ENCODE peak calls at places on chromosome 20, in four cellular contexts. One of them, this sample, is unnamed.

GRCh38 chr20:10547276-10548114 is 112.4 kb downstream of the SLX4IP start:
- DNase-seq in fibroblast of mammary gland: peak
- DNase-seq in activated CD4-positive, alpha-beta T cell treated with anti-CD3 and anti-CD28 coated beads, Interleukin-2, amount 50 U/mL, for 1 hour: no peak
- DNase-seq in amniotic stem cell: no peak
- DNase-seq in this sample: no peak

GRCh38 chr20:16462711-16463110 is 110.5 kb downstream of the KIF16B start:
- DNase-seq in fibroblast of mammary gland: no peak
- DNase-seq in activated CD4-positive, alpha-beta T cell treated with anti-CD3 and anti-CD28 coated beads, Interleukin-2, amount 50 U/mL, for 1 hour: no peak
- DNase-seq in amniotic stem cell: no peak
- DNase-seq in this sample: no peak

GRCh38 chr20:25316506-25317190 is 68.8 kb downstream of the PYGB start:
- DNase-seq in fibroblast of mammary gland: no peak
- DNase-seq in activated CD4-positive, alpha-beta T cell treated with anti-CD3 and anti-CD28 coated beads, Interleukin-2, amount 50 U/mL, for 1 hour: no peak
- DNase-seq in amniotic stem cell: no peak
- DNase-seq in this sample: no peak

GRCh38 chr20:63735859-63736718 is at the start of gene LIME1:
- DNase-seq in fibroblast of mammary gland: no peak
- DNase-seq in activated CD4-positive, alpha-beta T cell treated with anti-CD3 and anti-CD28 coated beads, Interleukin-2, amount 50 U/mL, for 1 hour: peak
- DNase-seq in amniotic stem cell: no peak
- DNase-seq in this sample: no peak

GRCh38 chr20:39645130-39645529 is 683.0 kb downstream of the DHX35 start:
- DNase-seq in fibroblast of mammary gland: no peak
- DNase-seq in activated CD4-positive, alpha-beta T cell treated with anti-CD3 and anti-CD28 coated beads, Interleukin-2, amount 50 U/mL, for 1 hour: no peak
- DNase-seq in amniotic stem cell: no peak
- DNase-seq in this sample: peak

GRCh38 chr20:20711413-20711812 is 1.0 kb downstream of the RALGAPA2 start:
- DNase-seq in fibroblast of mammary gland: no peak
- DNase-seq in activated CD4-positive, alpha-beta T cell treated with anti-CD3 and anti-CD28 coated beads, Interleukin-2, amount 50 U/mL, for 1 hour: no peak
- DNase-seq in amniotic stem cell: no peak
- DNase-seq in this sample: no peak

GRCh38 chr20:47453167-47453782 is 48.4 kb upstream of the NCOA3 start:
- DNase-seq in fibroblast of mammary gland: peak
- DNase-seq in activated CD4-positive, alpha-beta T cell treated with anti-CD3 and anti-CD28 coated beads, Interleukin-2, amount 50 U/mL, for 1 hour: no peak
- DNase-seq in amniotic stem cell: peak
- DNase-seq in this sample: no peak

GRCh38 chr20:35369804-35370203 is 42.0 kb downstream of the UQCC1 start:
- DNase-seq in fibroblast of mammary gland: peak
- DNase-seq in activated CD4-positive, alpha-beta T cell treated with anti-CD3 and anti-CD28 coated beads, Interleukin-2, amount 50 U/mL, for 1 hour: no peak
- DNase-seq in amniotic stem cell: no peak
- DNase-seq in this sample: no peak

GRCh38 chr20:23565503-23566056 is 2.7 kb downstream of the CST9L start:
- DNase-seq in fibroblast of mammary gland: no peak
- DNase-seq in activated CD4-positive, alpha-beta T cell treated with anti-CD3 and anti-CD28 coated beads, Interleukin-2, amount 50 U/mL, for 1 hour: no peak
- DNase-seq in amniotic stem cell: no peak
- DNase-seq in this sample: no peak

GRCh38 chr20:35008411-35009342 is 53.0 kb downstream of the MYH7B start:
- DNase-seq in fibroblast of mammary gland: peak
- DNase-seq in activated CD4-positive, alpha-beta T cell treated with anti-CD3 and anti-CD28 coated beads, Interleukin-2, amount 50 U/mL, for 1 hour: no peak
- DNase-seq in amniotic stem cell: no peak
- DNase-seq in this sample: no peak

GRCh38 chr20:31712112-31712553 is 10.5 kb downstream of the BCL2L1 start:
- DNase-seq in fibroblast of mammary gland: no peak
- DNase-seq in activated CD4-positive, alpha-beta T cell treated with anti-CD3 and anti-CD28 coated beads, Interleukin-2, amount 50 U/mL, for 1 hour: no peak
- DNase-seq in amniotic stem cell: no peak
- DNase-seq in this sample: no peak

GRCh38 chr20:45345104-45345936 is 2.9 kb downstream of the SDC4 start:
- DNase-seq in fibroblast of mammary gland: no peak
- DNase-seq in activated CD4-positive, alpha-beta T cell treated with anti-CD3 and anti-CD28 coated beads, Interleukin-2, amount 50 U/mL, for 1 hour: no peak
- DNase-seq in amniotic stem cell: no peak
- DNase-seq in this sample: no peak

GRCh38 chr20:47007826-47008655 is 113.4 kb downstream of the EYA2 start:
- DNase-seq in fibroblast of mammary gland: no peak
- DNase-seq in activated CD4-positive, alpha-beta T cell treated with anti-CD3 and anti-CD28 coated beads, Interleukin-2, amount 50 U/mL, for 1 hour: no peak
- DNase-seq in amniotic stem cell: no peak
- DNase-seq in this sample: no peak

This sample was measured in neural crest cell.